ENCODE peak calls at places on chromosomes 12 and 14, in seven cellular contexts. N is A549, S is Calu3, T is endothelial cell, O is GM20000, W is fibroblast of pulmonary artery, B is A673. A is an unnamed sample.

GRCh38 chr12:123958462-123958861 is 14.2 kb downstream of the CCDC92 start:
- DNase-seq in N (no peak), S (no peak), T (no peak), O (no peak), W (no peak), B (no peak), A (no peak)

GRCh38 chr12:29762637-29763300 is 21.0 kb downstream of the TMTC1 start:
- DNase-seq in N (no peak), S (no peak), T (no peak), O (no peak), W (peak; percentile 29), B (no peak), A (peak; percentile 27)

GRCh38 chr14:41570415-41571155 is 36.1 kb upstream of the LRFN5 start:
- DNase-seq in N (no peak), S (no peak), T (no peak), O (no peak), W (no peak), B (no peak), A (no peak)

GRCh38 chr14:59678352-59678751 is 101.7 kb upstream of the CCDC175 start:
- DNase-seq in N (no peak), S (no peak), T (no peak), O (no peak), W (no peak), B (no peak), A (no peak)

GRCh38 chr12:117119592-117120198 is 20.5 kb upstream of the TESC start:
- DNase-seq in N (peak; percentile 72), S (peak; percentile 63), T (peak; percentile 47), O (peak; percentile 65), W (no peak), B (peak; percentile 42), A (peak; percentile 63)

GRCh38 chr12:15677207-15677606 is 112.0 kb downstream of the EPS8 start:
- DNase-seq in N (no peak), S (no peak), T (no peak), O (no peak), W (no peak), B (peak; percentile 67), A (no peak)

GRCh38 chr12:128861226-128862016 is 8.1 kb downstream of the GLT1D1 start:
- DNase-seq in N (no peak), S (no peak), T (no peak), O (no peak), W (no peak), B (no peak), A (no peak)

GRCh38 chr12:120928864-120929652 is 24.9 kb upstream of the SPPL3 start:
- DNase-seq in N (no peak), S (peak; percentile 82), T (no peak), O (no peak), W (no peak), B (no peak), A (no peak)

GRCh38 chr14:37122288-37122687 is 50.1 kb downstream of the SLC25A21 start:
- DNase-seq in N (peak; percentile 58), S (peak; percentile 23), T (no peak), O (no peak), W (peak; percentile 60), B (peak; percentile 6), A (peak; percentile 90)

GRCh38 chr12:65492997-65493892 is 214.8 kb downstream of the MSRB3 start:
- DNase-seq in N (no peak), S (no peak), T (no peak), O (no peak), W (no peak), B (no peak), A (no peak)

GRCh38 chr12:117472983-117473382 is 111.6 kb upstream of the NOS1 start:
- DNase-seq in N (peak; percentile 50), S (peak; percentile 45), T (peak; percentile 69), O (no peak), W (no peak), B (peak; percentile 22), A (peak; percentile 30)

GRCh38 chr14:93884950-93885349 is 42.2 kb upstream of the FAM181A start:
- DNase-seq in N (no peak), S (no peak), T (no peak), O (no peak), W (no peak), B (no peak), A (no peak)

GRCh38 chr14:104113631-104114420 is 24.6 kb upstream of the KIF26A start:
- DNase-seq in N (no peak), S (peak; percentile 0), T (no peak), O (no peak), W (no peak), B (no peak), A (no peak)

GRCh38 chr14:34043627-34044372 is 92.9 kb upstream of the EGLN3 start:
- DNase-seq in N (peak; percentile 77), S (peak; percentile 57), T (no peak), O (peak; percentile 73), W (no peak), B (no peak), A (peak; percentile 68)

GRCh38 chr12:9030776-9031175 is 41.4 kb downstream of the KLRG1 start:
- DNase-seq in N (no peak), S (no peak), T (no peak), O (no peak), W (no peak), B (no peak), A (no peak)

GRCh38 chr14:23608454-23608853 is 27.7 kb upstream of the DHRS2 start:
- DNase-seq in N (no peak), S (no peak), T (no peak), O (no peak), W (no peak), B (no peak), A (no peak)

GRCh38 chr12:8816448-8816847 is 6.0 kb upstream of the A2ML1 start:
- DNase-seq in N (no peak), S (no peak), T (no peak), O (no peak), W (no peak), B (no peak), A (no peak)

GRCh38 chr12:95709152-95709551 is 81.4 kb downstream of the NTN4 start:
- DNase-seq in N (no peak), S (no peak), T (no peak), O (no peak), W (no peak), B (no peak), A (no peak)

GRCh38 chr12:109193896-109194295 is 77.5 kb downstream of the ACACB start:
- DNase-seq in N (no peak), S (no peak), T (no peak), O (no peak), W (no peak), B (no peak), A (no peak)

GRCh38 chr12:53078425-53079225 is 565 bp downstream of the SPRYD3 start:
- DNase-seq in N (no peak), S (no peak), T (no peak), O (no peak), W (no peak), B (peak; percentile 35), A (peak; percentile 54)

GRCh38 chr12:92675092-92675865 is 27.5 kb upstream of the PLEKHG7 start:
- DNase-seq in N (no peak), S (no peak), T (no peak), O (no peak), W (no peak), B (no peak), A (peak; percentile 12)

GRCh38 chr14:102088012-102088792 is 1.4 kb upstream of the HSP90AA1 start:
- DNase-seq in N (no peak), S (no peak), T (peak; percentile 58), O (peak; percentile 55), W (peak; percentile 17), B (no peak), A (no peak)

GRCh38 chr14:97976861-97977260 is 1179.7 kb downstream of the VRK1 start:
- DNase-seq in N (no peak), S (no peak), T (no peak), O (no peak), W (no peak), B (no peak), A (peak; percentile 16)

GRCh38 chr12:64824500-64825142 is at the start of gene TBC1D30:
- DNase-seq in N (no peak), S (peak; percentile 53), T (peak; percentile 28), O (peak; percentile 65), W (peak; percentile 17), B (peak; percentile 36), A (peak; percentile 21)

DNA sequence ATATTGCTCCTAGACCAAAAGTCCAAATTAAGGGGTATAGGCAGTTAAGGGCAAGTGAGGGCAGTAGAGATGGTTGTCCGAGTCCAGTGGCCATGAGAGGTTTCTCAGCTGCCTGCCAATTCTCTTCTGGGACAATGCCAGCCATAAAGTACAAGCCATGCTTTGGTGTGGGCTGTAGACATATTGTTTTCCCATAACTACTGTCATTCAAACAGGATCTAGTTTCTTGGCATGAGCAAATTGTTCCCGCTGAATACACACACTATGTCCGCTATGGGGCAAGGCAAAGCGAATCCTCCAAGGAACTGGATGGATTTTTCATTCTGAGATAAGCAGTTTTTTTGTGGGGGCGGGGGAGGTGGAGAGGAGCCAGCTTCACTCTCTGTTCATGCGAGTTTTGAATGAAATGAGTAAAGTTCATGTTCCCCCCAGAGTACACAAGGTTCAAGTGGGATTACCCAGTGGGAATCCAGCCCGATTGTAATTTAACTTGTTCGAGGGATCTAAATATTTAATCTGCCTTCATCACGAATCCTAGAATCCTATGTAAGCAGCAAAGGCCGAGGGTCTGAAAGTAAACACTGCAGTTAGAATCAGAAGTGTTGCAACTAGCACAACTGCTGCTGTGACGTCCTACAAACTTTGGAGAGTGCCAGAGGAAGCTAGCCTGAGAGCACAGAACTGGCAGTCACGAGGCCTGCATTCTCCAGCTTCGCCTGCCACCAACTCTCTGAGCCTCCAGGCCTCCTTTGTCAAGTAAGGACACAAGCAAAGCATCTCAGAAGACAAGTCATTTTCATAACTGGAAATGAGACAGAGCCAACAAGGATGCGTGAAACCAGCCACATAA is 137.0 kb downstream of the CRADD start:
- DNase-seq in N (no peak), S (no peak), T (no peak), O (no peak), W (peak; percentile 98), B (no peak), A (no peak)
- TF ChIP-seq CTCF in N (no peak), S (no peak), T (no peak), O (no peak), W (peak; percentile 2), B (no peak), A (no peak)

GRCh38 chr12:115468087-115468510 is 784.1 kb upstream of the TBX3 start:
- DNase-seq in N (peak; percentile 53), S (no peak), T (no peak), O (no peak), W (peak; percentile 54), B (no peak), A (no peak)
- TF ChIP-seq CTCF in N (peak; percentile 28), S (no peak), T (no peak), O (no peak), W (peak; percentile 52), B (no peak), A (no peak)

GRCh38 chr12:57276935-57277563 is 26.1 kb upstream of the STAC3 start:
- DNase-seq in N (peak; percentile 55), S (peak; percentile 36), T (peak; percentile 45), O (no peak), W (peak; percentile 51), B (peak; percentile 52), A (peak; percentile 13)
- TF ChIP-seq CTCF in N (peak; percentile 55), S (peak; percentile 18), T (peak; percentile 49), O (no peak), W (peak; percentile 55), B (peak; percentile 60), A (peak; percentile 24)

GRCh38 chr14:75880512-75880911 is 101.3 kb downstream of the TGFB3 start:
- DNase-seq in N (no peak), S (no peak), T (no peak), O (no peak), W (no peak), B (no peak), A (no peak)
- TF ChIP-seq CTCF in N (no peak), S (no peak), T (no peak), O (no peak), W (no peak), B (peak; percentile 16), A (no peak)

A was measured in MCF 10A.